ENCODE peak calls at places on chromosomes 4 and X, in eight cellular contexts. T is fibroblast of mammary gland, G is WTC11, F is esophagus squamous epithelium, D is AG09309, B is tibial nerve, K is GM06990, U is lower leg skin. I is an unnamed sample.

GRCh38 chrX:115460565-115460888 is 100.4 kb upstream of the PLS3 start:
- DNase-seq in F (no peak), K (no peak), U (no peak), D (no peak), G (no peak), B (no peak), T (no peak), I (no peak)

GRCh38 chr4:94686086-94686485 is 71.7 kb upstream of the BMPR1B start:
- DNase-seq in T (no peak), D (no peak), F (no peak), B (no peak), G (no peak), K (no peak), U (no peak), I (no peak)

GRCh38 chr4:86934147-86934771 is 552 bp upstream of the AFF1 start:
- DNase-seq in D (no peak), U (peak), F (no peak), G (no peak), K (no peak), B (peak), T (no peak), I (no peak)

GRCh38 chr4:13891544-13891939 is 264.0 kb upstream of the BOD1L1 start:
- DNase-seq in F (no peak), G (no peak), T (peak), D (no peak), B (no peak), K (no peak), U (no peak), I (no peak)

GRCh38 chr4:101356928-101357327 is 9.6 kb upstream of the PPP3CA start:
- DNase-seq in F (no peak), D (peak), K (no peak), T (peak), U (no peak), G (no peak), B (no peak), I (no peak)

GRCh38 chrX:24014388-24015018 is 12.5 kb downstream of the KLHL15 start:
- DNase-seq in D (no peak), K (no peak), G (no peak), T (peak), F (no peak), B (no peak), U (no peak), I (no peak)

GRCh38 chrX:111407948-111408347 is 4.0 kb downstream of the DCX start:
- DNase-seq in B (no peak), U (no peak), F (no peak), K (no peak), T (no peak), D (no peak), G (no peak), I (no peak)

GRCh38 chrX:55695227-55696018 is 22.1 kb upstream of the RRAGB start:
- DNase-seq in D (no peak), G (no peak), U (no peak), K (no peak), T (no peak), B (no peak), F (no peak), I (no peak)

GRCh38 chrX:63932006-63932405 is 147.0 kb upstream of the ARHGEF9 start:
- DNase-seq in T (no peak), G (no peak), B (no peak), U (no peak), D (no peak), K (no peak), F (no peak), I (no peak)

GRCh38 chrX:63932907-63933306 is 147.9 kb upstream of the ARHGEF9 start:
- DNase-seq in G (no peak), U (no peak), D (no peak), F (no peak), K (no peak), T (no peak), B (no peak), I (no peak)

GRCh38 chrX:63934160-63934559 is 149.1 kb upstream of the ARHGEF9 start:
- DNase-seq in G (no peak), K (no peak), B (no peak), D (no peak), T (no peak), U (no peak), F (no peak), I (no peak)

GRCh38 chrX:63929608-63930007 is 144.6 kb upstream of the ARHGEF9 start:
- DNase-seq in K (no peak), U (no peak), B (no peak), D (no peak), T (no peak), F (no peak), G (no peak), I (no peak)

DNA sequence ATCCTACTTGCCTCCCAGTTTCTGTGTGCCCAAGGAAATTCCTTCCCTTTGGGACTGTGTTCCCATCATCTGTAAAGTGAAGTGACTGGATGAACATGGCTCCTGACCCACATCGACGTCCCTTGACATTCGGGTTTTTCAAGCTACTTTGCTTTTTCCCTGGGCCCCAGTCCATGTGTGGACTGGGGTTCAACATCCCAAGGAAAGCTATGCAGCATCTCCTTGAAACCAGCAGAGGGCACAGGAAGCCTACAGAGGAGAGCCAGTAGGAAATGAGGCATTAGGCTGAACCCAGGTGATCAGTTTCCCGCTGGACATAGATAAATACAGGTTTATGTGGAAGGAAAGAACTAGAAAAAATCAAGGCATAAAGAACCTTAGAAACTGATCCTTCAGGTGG is 145.1 kb upstream of the ARHGEF9 start:
- DNase-seq in B (no peak), D (no peak), F (no peak), U (no peak), T (peak), G (peak), K (no peak), I (no peak)
- TF ChIP-seq CTCF in B (no peak), D (peak), F (no peak), U (no peak), T (peak), G (peak), K (no peak), I (peak)

DNA sequence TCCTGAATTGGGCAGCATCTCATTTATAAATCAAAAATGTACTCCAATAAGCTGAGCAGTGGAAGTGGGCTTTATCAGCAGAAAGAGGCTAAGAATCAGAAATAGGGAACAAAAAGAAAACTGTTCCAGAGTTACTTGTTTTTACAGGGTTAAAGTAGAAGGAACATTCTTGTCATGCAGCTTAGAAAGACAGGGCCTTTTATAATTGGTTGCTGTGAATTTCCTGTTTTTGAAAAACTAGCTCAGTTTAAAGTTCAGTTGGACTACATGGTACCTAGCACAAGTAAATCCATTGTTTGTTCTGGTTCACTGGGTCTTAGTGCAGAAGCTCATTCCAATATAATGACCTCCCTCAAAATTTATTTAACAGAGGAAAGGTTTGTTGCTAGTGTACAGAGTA is 200.8 kb downstream of the GRIA2 start:
- DNase-seq in F (no peak), K (no peak), T (no peak), U (no peak), G (no peak), B (no peak), D (no peak), I (no peak)
- TF ChIP-seq CTCF in F (no peak), K (no peak), T (no peak), U (no peak), G (no peak), B (no peak), D (no peak), I (no peak)

GRCh38 chr4:148415500-148415899 is 26.7 kb downstream of the NR3C2 start:
- DNase-seq in K (no peak), U (no peak), G (no peak), D (no peak), B (no peak), F (no peak), T (peak), I (no peak)
- TF ChIP-seq CTCF in K (no peak), U (no peak), G (no peak), D (no peak), B (no peak), F (no peak), T (no peak), I (no peak)

GRCh38 chr4:38049545-38050170 is 89.5 kb downstream of the PTTG2 start:
- DNase-seq in U (no peak), F (no peak), K (no peak), T (no peak), D (no peak), B (no peak), G (no peak), I (no peak)
- TF ChIP-seq CTCF in U (no peak), F (no peak), K (no peak), T (no peak), D (no peak), B (no peak), G (no peak), I (no peak)

GRCh38 chrX:47093248-47093647 is 15.0 kb downstream of the RGN start:
- DNase-seq in T (peak), D (peak), F (no peak), U (no peak), G (no peak), K (no peak), B (no peak), I (no peak)
- TF ChIP-seq CTCF in T (peak), D (peak), F (no peak), U (no peak), G (no peak), K (peak), B (peak), I (peak)

GRCh38 chr4:26943391-26943790 is 82.8 kb downstream of the STIM2 start:
- DNase-seq in T (no peak), K (no peak), U (no peak), D (no peak), B (no peak), G (no peak), F (no peak), I (no peak)

GRCh38 chr4:26945794-26946193 is 85.2 kb downstream of the STIM2 start:
- DNase-seq in G (no peak), D (no peak), F (no peak), U (no peak), T (no peak), B (no peak), K (no peak), I (no peak)

GRCh38 chr4:26937567-26937966 is 76.9 kb downstream of the STIM2 start:
- DNase-seq in G (no peak), D (no peak), T (no peak), F (no peak), U (no peak), K (no peak), B (no peak), I (no peak)

GRCh38 chr4:26938516-26938915 is 77.9 kb downstream of the STIM2 start:
- DNase-seq in G (no peak), T (no peak), D (no peak), F (no peak), B (no peak), U (no peak), K (no peak), I (no peak)

DNA sequence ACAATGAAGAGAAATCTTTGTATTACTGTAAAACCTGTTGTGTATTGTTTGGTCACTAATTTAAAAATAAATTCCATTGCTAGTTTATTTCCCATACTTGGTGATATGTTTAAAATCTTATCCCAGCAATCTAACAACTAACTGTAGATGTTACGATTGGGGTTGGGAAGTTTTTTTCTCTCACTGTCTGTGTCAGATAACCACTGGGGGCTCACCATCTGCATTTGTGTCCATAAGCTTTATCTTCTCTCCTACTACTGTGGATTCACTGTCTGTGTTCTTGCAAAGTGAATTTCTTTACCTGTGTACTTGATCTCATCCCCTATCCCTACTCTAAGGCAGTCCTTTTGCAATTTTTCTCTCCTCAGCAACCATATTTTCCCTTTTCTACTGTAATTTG is 81.3 kb downstream of the STIM2 start:
- DNase-seq in K (no peak), U (no peak), D (no peak), T (no peak), G (no peak), F (no peak), B (no peak), I (no peak)
- TF ChIP-seq CTCF in K (no peak), U (no peak), D (no peak), T (no peak), G (no peak), F (no peak), B (no peak), I (no peak)

DNA sequence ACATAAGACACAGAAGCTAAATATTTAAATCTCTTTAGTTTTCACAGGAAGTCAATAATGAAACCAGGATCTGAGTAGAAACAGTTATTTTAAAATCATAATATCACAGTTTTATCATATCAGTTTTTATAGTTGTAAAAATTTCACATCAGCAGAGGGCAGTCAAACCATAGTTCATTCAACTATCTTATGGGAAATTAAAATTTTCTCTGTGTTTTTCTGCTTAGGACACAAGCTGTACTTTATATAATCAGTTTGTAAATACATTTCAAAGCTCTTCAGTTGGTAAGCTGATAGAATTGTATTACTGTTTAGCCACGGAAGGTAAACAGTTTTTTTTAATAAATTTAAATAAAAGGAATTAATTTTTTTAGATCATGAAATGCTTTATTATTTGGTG is 204.8 kb upstream of the NUDT6 start:
- DNase-seq in D (no peak), U (no peak), K (no peak), F (no peak), T (peak), B (no peak), G (no peak), I (no peak)
- TF ChIP-seq CTCF in D (no peak), U (no peak), K (no peak), F (no peak), T (no peak), B (peak), G (no peak), I (peak)

GRCh38 chr4:129111919-129112318 is 16.0 kb downstream of the C4orf33 start:
- DNase-seq in D (no peak), U (no peak), G (no peak), F (no peak), T (no peak), K (no peak), B (no peak), I (no peak)
- TF ChIP-seq CTCF in D (no peak), U (no peak), G (no peak), F (no peak), T (no peak), K (no peak), B (no peak), I (no peak)

DNA sequence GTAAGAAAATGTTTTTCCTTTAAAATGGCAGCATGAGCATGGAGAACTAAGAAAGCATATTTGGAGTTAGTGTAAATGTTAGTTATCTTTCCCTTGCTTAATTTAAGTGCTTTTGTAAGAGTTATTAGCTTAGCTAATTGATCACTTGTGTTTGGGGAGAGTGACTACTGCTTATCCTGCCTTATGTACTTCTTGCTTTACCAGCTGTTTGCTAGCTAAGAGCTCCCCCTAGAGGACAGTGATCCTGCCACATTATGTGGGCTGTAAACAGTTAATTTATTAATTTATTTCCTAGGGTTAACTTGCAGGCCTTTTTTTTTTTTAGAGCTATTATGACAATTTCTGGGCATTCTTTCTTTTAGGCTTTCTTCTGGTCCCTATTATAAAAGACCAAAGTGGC is 435.8 kb downstream of the MAGEB5 start:
- DNase-seq in U (no peak), B (no peak), G (no peak), K (no peak), F (no peak), T (no peak), D (no peak), I (no peak)
- TF ChIP-seq CTCF in U (no peak), B (no peak), G (no peak), K (peak), F (no peak), T (peak), D (no peak), I (no peak)

GRCh38 chrX:119186194-119186593 is 49.9 kb upstream of the PGRMC1 start:
- DNase-seq in G (no peak), U (no peak), D (no peak), T (no peak), F (no peak), K (no peak), B (no peak), I (no peak)

GRCh38 chrX:119177278-119177677 is 49.7 kb upstream of the KIAA1210 start:
- DNase-seq in D (no peak), B (no peak), K (no peak), T (no peak), G (no peak), F (no peak), U (no peak), I (peak)

GRCh38 chrX:119187298-119187697 is 48.8 kb upstream of the PGRMC1 start:
- DNase-seq in D (no peak), U (no peak), T (no peak), F (no peak), G (no peak), B (no peak), K (no peak), I (peak)

GRCh38 chrX:119186763-119187162 is 49.3 kb upstream of the PGRMC1 start:
- DNase-seq in T (no peak), K (no peak), D (no peak), G (no peak), U (no peak), F (no peak), B (no peak), I (peak)

GRCh38 chrX:119181491-119181890 is 53.9 kb upstream of the KIAA1210 start:
- DNase-seq in U (no peak), B (no peak), T (peak), G (peak), D (no peak), F (no peak), K (no peak), I (peak)
- TF ChIP-seq CTCF in U (no peak), B (no peak), T (peak), G (no peak), D (no peak), F (no peak), K (peak), I (no peak)